ENCODE peak calls at places on chromosomes 11 and 22, in nine cellular contexts. G is GM06990, H is fibroblast of the conjunctiva, L is HEK293T, U is left ventricle myocardium superior, W is caudate nucleus, A is LHCN-M2, Z is SJSA1, Y is NCI-H510A. P is an unnamed sample.

GRCh38 chr22:36212896-36213295 is 11.3 kb upstream of the APOL4 start:
- DNase-seq in Y (no peak), U (no peak), A (no peak), L (no peak), G (no peak), Z (no peak), W (no peak), H (no peak), P (no peak)

GRCh38 chr11:72668645-72669347 is 5.4 kb downstream of the PDE2A start:
- DNase-seq in H (no peak), W (no peak), G (peak), Z (no peak), Y (no peak), L (no peak), U (no peak), A (no peak), P (no peak)

GRCh38 chr11:15166204-15166603 is 51.5 kb downstream of the INSC start:
- DNase-seq in Y (no peak), L (no peak), G (no peak), U (no peak), H (no peak), A (no peak), W (no peak), Z (no peak), P (no peak)

GRCh38 chr11:65112551-65113360 is 1.1 kb downstream of the TM7SF2 start:
- DNase-seq in H (no peak), A (no peak), U (peak), W (peak), Y (no peak), G (peak), Z (peak), L (peak), P (peak)

GRCh38 chr11:113001709-113002108 is 40.5 kb downstream of the NCAM1 start:
- DNase-seq in U (no peak), Z (no peak), G (no peak), A (no peak), Y (no peak), H (no peak), L (no peak), W (no peak), P (no peak)

GRCh38 chr11:11344045-11344444 is 9.0 kb downstream of the CSNK2A3 start:
- DNase-seq in W (no peak), Z (no peak), Y (no peak), L (no peak), G (no peak), H (no peak), U (no peak), A (no peak), P (no peak)

GRCh38 chr22:26851125-26851524 is 193.7 kb downstream of the MIAT start:
- DNase-seq in Z (no peak), Y (no peak), G (no peak), A (no peak), L (no peak), U (no peak), W (no peak), H (no peak), P (no peak)

GRCh38 chr11:71370895-71371673 is 77.1 kb downstream of the DHCR7 start:
- DNase-seq in A (no peak), W (no peak), Z (no peak), Y (no peak), H (no peak), L (no peak), G (no peak), U (no peak), P (no peak)

GRCh38 chr11:35464308-35464707 is 45.0 kb upstream of the SLC1A2 start:
- DNase-seq in Y (no peak), H (no peak), L (no peak), G (no peak), U (no peak), W (no peak), Z (no peak), A (peak), P (no peak)

GRCh38 chr11:86230196-86230813 is 14.2 kb upstream of the EED start:
- DNase-seq in Y (no peak), G (no peak), Z (no peak), A (no peak), H (no peak), U (no peak), L (no peak), W (no peak), P (no peak)

GRCh38 chr22:32781695-32782094 is 19.8 kb upstream of the TIMP3 start:
- DNase-seq in Z (no peak), W (no peak), H (no peak), G (no peak), A (no peak), Y (no peak), U (no peak), L (no peak), P (no peak)

GRCh38 chr11:127471662-127472061 is 471.1 kb upstream of the KIRREL3 start:
- DNase-seq in G (no peak), L (peak), Z (no peak), Y (no peak), H (no peak), A (no peak), W (no peak), U (no peak), P (no peak)

GRCh38 chr11:101014600-101015242 is 114.9 kb downstream of the PGR start:
- DNase-seq in U (no peak), L (no peak), W (no peak), Y (no peak), G (no peak), Z (no peak), H (no peak), A (no peak), P (no peak)